ENCODE peak calls at places on chromosomes 5 and 9, in six cellular contexts. E is Karpas-422, N is PC-3, Y is NT2/D1, A is heart right ventricle, Z is foreskin keratinocyte. J is an unnamed sample.

GRCh38 chr5:93649234-93649900 is 66.3 kb downstream of the NR2F1 start:
- DNase-seq in E (no peak), N (no peak), Y (no peak), A (no peak), Z (peak; percentile 20), J (no peak)

GRCh38 chr5:56142620-56143431 is 90.3 kb downstream of the ANKRD55 start:
- DNase-seq in E (no peak), N (peak; percentile 64), Y (no peak), A (no peak), Z (peak; percentile 65), J (peak; percentile 17)

GRCh38 chr9:118896356-118897000 is 472.8 kb downstream of the BRINP1 start:
- DNase-seq in E (no peak), N (no peak), Y (no peak), A (no peak), Z (peak; percentile 6), J (no peak)

GRCh38 chr9:129596541-129597328 is 24.2 kb downstream of the C9orf50 start:
- DNase-seq in E (no peak), N (peak; percentile 25), Y (no peak), A (peak; percentile 66), Z (peak; percentile 11), J (no peak)

GRCh38 chr9:117783828-117784227 is 79.6 kb downstream of the TLR4 start:
- DNase-seq in E (peak; percentile 65), N (no peak), Y (no peak), A (no peak), Z (no peak), J (peak; percentile 2)

GRCh38 chr5:140113180-140113698 is 670 bp upstream of the PURA start:
- DNase-seq in E (peak; percentile 44), N (no peak), Y (no peak), A (peak; percentile 30), Z (no peak), J (no peak)

GRCh38 chr5:181221105-181221791 is 1.8 kb upstream of the TRIM41 start:
- DNase-seq in E (peak; percentile 40), N (no peak), Y (no peak), A (no peak), Z (no peak), J (peak; percentile 50)

GRCh38 chr5:150640311-150641005 is at the start of gene SYNPO:
- DNase-seq in E (no peak), N (peak; percentile 94), Y (no peak), A (peak; percentile 74), Z (peak; percentile 97), J (no peak)

GRCh38 chr5:151742870-151743294 is 15.5 kb downstream of the ATOX1 start:
- DNase-seq in E (peak; percentile 62), N (peak; percentile 77), Y (peak; percentile 55), A (peak; percentile 22), Z (peak; percentile 69), J (no peak)

GRCh38 chr9:107504585-107505455 is 15.3 kb upstream of the KLF4 start:
- DNase-seq in E (no peak), N (peak; percentile 92), Y (no peak), A (peak; percentile 21), Z (peak; percentile 73), J (no peak)

GRCh38 chr5:168015506-168015905 is 275.9 kb upstream of the WWC1 start:
- DNase-seq in E (no peak), N (no peak), Y (no peak), A (no peak), Z (no peak), J (no peak)

GRCh38 chr9:21017092-21017491 is 14.3 kb downstream of the HACD4 start:
- DNase-seq in E (no peak), N (peak; percentile 91), Y (no peak), A (no peak), Z (peak; percentile 85), J (no peak)

GRCh38 chr9:101463397-101463796 is 27.8 kb upstream of the ALDOB start:
- DNase-seq in E (no peak), N (peak; percentile 4), Y (no peak), A (no peak), Z (peak; percentile 60), J (no peak)

GRCh38 chr5:97499605-97500004 is 316.6 kb upstream of the RIOK2 start:
- DNase-seq in E (no peak), N (no peak), Y (no peak), A (peak; percentile 6), Z (peak; percentile 1), J (no peak)

GRCh38 chr5:10660720-10661387 is 97.0 kb downstream of the ANKRD33B start:
- DNase-seq in E (no peak), N (no peak), Y (no peak), A (no peak), Z (no peak), J (no peak)

GRCh38 chr5:40679998-40680681 is 425 bp downstream of the PTGER4 start:
- DNase-seq in E (no peak), N (peak; percentile 41), Y (no peak), A (peak; percentile 28), Z (no peak), J (peak; percentile 46)

GRCh38 chr5:95901676-95902646 is 59.7 kb downstream of the ELL2 start:
- DNase-seq in E (no peak), N (peak; percentile 69), Y (no peak), A (no peak), Z (peak; percentile 83), J (no peak)

GRCh38 chr9:21689851-21690250 is 112.6 kb upstream of the MTAP start:
- DNase-seq in E (no peak), N (peak; percentile 47), Y (no peak), A (no peak), Z (no peak), J (no peak)

GRCh38 chr5:101904736-101905135 is 391.3 kb downstream of the SLCO4C1 start:
- DNase-seq in E (no peak), N (no peak), Y (no peak), A (no peak), Z (no peak), J (no peak)

GRCh38 chr9:74645007-74645639 is 148.0 kb downstream of the RORB start:
- DNase-seq in E (peak; percentile 79), N (peak; percentile 19), Y (peak; percentile 40), A (no peak), Z (peak; percentile 14), J (peak; percentile 4)

DNA sequence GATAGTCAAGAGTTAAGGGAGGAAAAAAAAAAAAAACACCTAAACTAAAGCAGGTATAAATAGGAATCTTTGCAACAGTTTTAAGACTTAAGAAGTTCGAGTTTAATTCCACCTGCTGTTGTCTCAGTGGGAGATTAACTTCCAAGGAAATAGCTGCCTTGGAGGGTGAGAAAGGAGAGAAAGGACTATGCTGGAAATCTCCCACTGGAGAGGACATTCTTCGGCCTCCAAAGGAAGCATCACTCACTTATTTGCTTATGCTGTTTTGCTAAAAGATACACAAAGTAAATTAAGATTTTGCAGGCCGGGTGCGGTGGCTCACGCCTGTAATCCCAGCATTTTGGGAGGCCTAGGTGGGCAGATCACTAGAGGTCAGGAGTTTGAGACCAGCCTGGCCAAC is 317.9 kb upstream of the MPDZ start:
- DNase-seq in E (no peak), N (no peak), Y (no peak), A (no peak), Z (no peak), J (no peak)
- H3K4me1 ChIP-seq in E (no peaks in the 10 kb centered on the region), N (no peaks in the 10 kb centered on the region), Y (no peaks in the 10 kb centered on the region), A (peaks cover 14% of the 10 kb centered on the region), Z (no peaks in the 10 kb centered on the region), J (no peaks in the 10 kb centered on the region)

GRCh38 chr9:109176386-109176785 is 9.3 kb upstream of the FRRS1L start:
- DNase-seq in E (no peak), N (no peak), Y (no peak), A (no peak), Z (no peak), J (no peak)

GRCh38 chr9:109168170-109168569 is 1.1 kb upstream of the FRRS1L start:
- DNase-seq in E (no peak), N (no peak), Y (no peak), A (no peak), Z (no peak), J (no peak)

GRCh38 chr9:109167716-109168115 is 667 bp upstream of the FRRS1L start:
- DNase-seq in E (no peak), N (no peak), Y (no peak), A (no peak), Z (no peak), J (no peak)

GRCh38 chr9:109172935-109173334 is 5.9 kb upstream of the FRRS1L start:
- DNase-seq in E (no peak), N (no peak), Y (no peak), A (no peak), Z (no peak), J (no peak)

GRCh38 chr9:109171926-109172325 is 4.9 kb upstream of the FRRS1L start:
- DNase-seq in E (no peak), N (no peak), Y (no peak), A (no peak), Z (no peak), J (no peak)
- H3K4me1 ChIP-seq in E (no peaks in the 10 kb centered on the region), N (no peaks in the 10 kb centered on the region), Y (no peaks in the 10 kb centered on the region), A (no peaks in the 10 kb centered on the region), Z (no peaks in the 10 kb centered on the region), J (no peaks in the 10 kb centered on the region)

GRCh38 chr5:159913048-159913447 is 3.2 kb upstream of the ADRA1B start:
- DNase-seq in E (no peak), N (peak; percentile 62), Y (no peak), A (no peak), Z (peak; percentile 70), J (no peak)

GRCh38 chr5:159916841-159917761 is 819 bp downstream of the ADRA1B start:
- DNase-seq in E (no peak), N (no peak), Y (no peak), A (no peak), Z (no peak), J (no peak)

GRCh38 chr5:159913481-159913880 is 2.8 kb upstream of the ADRA1B start:
- DNase-seq in E (no peak), N (no peak), Y (no peak), A (no peak), Z (no peak), J (no peak)

GRCh38 chr5:159917919-159918487 is 1.7 kb downstream of the ADRA1B start:
- DNase-seq in E (no peak), N (no peak), Y (no peak), A (no peak), Z (no peak), J (no peak)

DNA sequence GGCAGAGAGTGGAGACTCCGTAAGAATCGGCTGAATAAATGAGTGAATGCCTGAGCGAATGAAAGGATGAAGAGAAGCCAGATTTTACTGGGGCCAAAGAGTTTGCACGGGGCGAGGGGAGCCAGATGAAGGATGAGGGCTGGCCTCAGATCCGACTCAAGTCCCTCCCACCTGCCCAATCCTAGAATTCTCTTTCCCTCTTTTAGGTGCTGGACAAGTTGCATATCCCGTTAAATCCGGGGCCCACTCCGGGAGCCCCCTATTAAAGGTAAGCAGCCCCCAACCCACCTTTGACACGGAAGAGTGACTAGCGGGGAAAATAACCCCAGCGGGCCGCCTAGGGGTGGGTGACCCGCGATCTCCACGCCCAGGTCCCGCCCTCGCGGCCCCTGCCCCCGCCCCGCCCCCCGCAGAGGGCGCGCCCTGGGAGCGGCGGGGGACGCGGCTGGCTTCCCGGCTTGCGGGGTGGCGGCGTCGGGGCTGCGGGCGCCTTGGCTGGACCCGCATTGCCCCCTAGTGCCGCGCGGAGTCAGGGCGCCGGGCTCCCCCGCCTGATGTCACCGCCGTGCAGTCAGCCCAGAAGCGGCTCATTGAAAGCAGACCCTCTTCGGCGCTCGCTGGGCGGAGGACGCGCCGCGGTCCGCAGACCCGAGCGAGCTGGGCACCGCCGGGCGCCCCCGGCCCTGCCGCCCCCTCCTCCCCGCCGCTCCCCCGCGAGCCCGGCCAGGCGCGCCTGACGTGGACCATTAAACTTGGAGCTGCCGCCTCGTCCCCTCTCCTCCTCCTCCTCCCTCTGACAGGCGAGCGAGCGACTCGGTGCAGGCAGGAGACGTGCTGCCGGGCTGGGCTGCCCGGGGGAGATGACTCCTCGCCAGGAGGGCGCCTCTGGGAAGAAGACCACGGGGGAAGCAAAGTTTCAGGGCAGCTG is at the start of gene ADRA1B:
- DNase-seq in E (no peak), N (peak; percentile 68), Y (peak; percentile 48), A (peak; percentile 78), Z (no peak), J (peak; percentile 20)
- H3K4me1 ChIP-seq in E (no peaks in the 10 kb centered on the region), N (peaks cover 34% of the 10 kb centered on the region), Y (no peaks in the 10 kb centered on the region), A (peaks cover 29% of the 10 kb centered on the region), Z (peaks cover 16% of the 10 kb centered on the region), J (peaks cover 5% of the 10 kb centered on the region)

GRCh38 chr5:14144586-14145355 is 1.6 kb downstream of the TRIO start:
- DNase-seq in E (peak; percentile 42), N (peak; percentile 88), Y (no peak), A (peak; percentile 62), Z (peak; percentile 76), J (peak; percentile 10)
- H3K4me1 ChIP-seq in E (peaks cover 10% of the 10 kb centered on the region), N (peaks cover 46% of the 10 kb centered on the region), Y (no peaks in the 10 kb centered on the region), A (peaks cover 54% of the 10 kb centered on the region), Z (peaks cover 25% of the 10 kb centered on the region), J (peaks cover 24% of the 10 kb centered on the region)